ENCODE peak calls at places on chromosome 15, in seven cellular contexts. One of them, this sample, is unnamed.

GRCh38 chr15:25847066-25847465 is 16.1 kb downstream of the ATP10A start:
- DNase-seq in astrocyte: no peak
- DNase-seq in psoas muscle: no peak
- DNase-seq in CD8-positive, alpha-beta T cell: peak; percentile 46
- DNase-seq in body of pancreas: no peak
- DNase-seq in IMR-90: no peak
- DNase-seq in Caco-2: no peak
- DNase-seq in this sample: no peak

GRCh38 chr15:84949043-84949442 is 32.6 kb upstream of the PDE8A start:
- DNase-seq in astrocyte: peak; percentile 58
- DNase-seq in IMR-90: peak; percentile 71
- DNase-seq in CD8-positive, alpha-beta T cell: no peak
- DNase-seq in body of pancreas: no peak
- DNase-seq in psoas muscle: no peak
- DNase-seq in Caco-2: no peak
- DNase-seq in this sample: no peak

GRCh38 chr15:73002509-73002908 is 49.8 kb upstream of the NEO1 start:
- DNase-seq in astrocyte: peak; percentile 74
- DNase-seq in IMR-90: peak; percentile 97
- DNase-seq in psoas muscle: no peak
- DNase-seq in Caco-2: no peak
- DNase-seq in CD8-positive, alpha-beta T cell: no peak
- DNase-seq in body of pancreas: no peak
- DNase-seq in this sample: no peak

GRCh38 chr15:91482799-91483198 is 370.7 kb upstream of the SLCO3A1 start:
- DNase-seq in psoas muscle: no peak
- DNase-seq in CD8-positive, alpha-beta T cell: no peak
- DNase-seq in IMR-90: no peak
- DNase-seq in body of pancreas: no peak
- DNase-seq in astrocyte: no peak
- DNase-seq in Caco-2: no peak
- DNase-seq in this sample: no peak

GRCh38 chr15:55118341-55118740 is 78.4 kb downstream of the RSL24D1 start:
- DNase-seq in psoas muscle: no peak
- DNase-seq in astrocyte: no peak
- DNase-seq in IMR-90: no peak
- DNase-seq in body of pancreas: no peak
- DNase-seq in CD8-positive, alpha-beta T cell: no peak
- DNase-seq in Caco-2: no peak
- DNase-seq in this sample: no peak

GRCh38 chr15:81315452-81316203 is 8.3 kb downstream of the STARD5 start:
- DNase-seq in psoas muscle: no peak
- DNase-seq in body of pancreas: no peak
- DNase-seq in CD8-positive, alpha-beta T cell: peak; percentile 48
- DNase-seq in Caco-2: no peak
- DNase-seq in IMR-90: no peak
- DNase-seq in astrocyte: no peak
- DNase-seq in this sample: no peak

GRCh38 chr15:69035205-69035917 is 20.9 kb downstream of the NOX5 start:
- DNase-seq in IMR-90: no peak
- DNase-seq in CD8-positive, alpha-beta T cell: no peak
- DNase-seq in body of pancreas: peak; percentile 26
- DNase-seq in astrocyte: no peak
- DNase-seq in Caco-2: no peak
- DNase-seq in psoas muscle: no peak
- DNase-seq in this sample: no peak

GRCh38 chr15:43251185-43251862 is 15.4 kb downstream of the TGM5 start:
- DNase-seq in body of pancreas: no peak
- DNase-seq in IMR-90: no peak
- DNase-seq in CD8-positive, alpha-beta T cell: no peak
- DNase-seq in astrocyte: no peak
- DNase-seq in psoas muscle: no peak
- DNase-seq in Caco-2: no peak
- DNase-seq in this sample: no peak

GRCh38 chr15:48532938-48533337 is 112.6 kb downstream of the FBN1 start:
- DNase-seq in IMR-90: no peak
- DNase-seq in body of pancreas: no peak
- DNase-seq in Caco-2: no peak
- DNase-seq in astrocyte: no peak
- DNase-seq in psoas muscle: no peak
- DNase-seq in CD8-positive, alpha-beta T cell: no peak
- DNase-seq in this sample: no peak

GRCh38 chr15:80609512-80609946 is 85.6 kb upstream of the ABHD17C start:
- DNase-seq in Caco-2: no peak
- DNase-seq in body of pancreas: no peak
- DNase-seq in astrocyte: peak; percentile 46
- DNase-seq in psoas muscle: no peak
- DNase-seq in CD8-positive, alpha-beta T cell: no peak
- DNase-seq in IMR-90: no peak
- DNase-seq in this sample: no peak

GRCh38 chr15:91865486-91865885 is 12.0 kb downstream of the SLCO3A1 start:
- DNase-seq in astrocyte: no peak
- DNase-seq in CD8-positive, alpha-beta T cell: no peak
- DNase-seq in psoas muscle: no peak
- DNase-seq in IMR-90: no peak
- DNase-seq in body of pancreas: no peak
- DNase-seq in Caco-2: no peak
- DNase-seq in this sample: no peak

GRCh38 chr15:101027273-101027901 is 108.2 kb downstream of the LRRK1 start:
- DNase-seq in IMR-90: no peak
- DNase-seq in body of pancreas: no peak
- DNase-seq in Caco-2: no peak
- DNase-seq in astrocyte: no peak
- DNase-seq in CD8-positive, alpha-beta T cell: no peak
- DNase-seq in psoas muscle: no peak
- DNase-seq in this sample: no peak

GRCh38 chr15:43792761-43793493 is 807 bp downstream of the SERF2 start:
- DNase-seq in psoas muscle: peak; percentile 54
- DNase-seq in IMR-90: peak; percentile 34
- DNase-seq in body of pancreas: peak; percentile 30
- DNase-seq in astrocyte: no peak
- DNase-seq in CD8-positive, alpha-beta T cell: peak; percentile 16
- DNase-seq in Caco-2: peak; percentile 19
- DNase-seq in this sample: peak; percentile 67

GRCh38 chr15:70030851-70031645 is 66.7 kb downstream of the TLE3 start:
- DNase-seq in body of pancreas: no peak
- DNase-seq in IMR-90: no peak
- DNase-seq in astrocyte: no peak
- DNase-seq in CD8-positive, alpha-beta T cell: no peak
- DNase-seq in psoas muscle: no peak
- DNase-seq in Caco-2: no peak
- DNase-seq in this sample: no peak

GRCh38 chr15:75712668-75713337 is at the start of gene CSPG4:
- DNase-seq in body of pancreas: peak; percentile 39
- DNase-seq in Caco-2: peak; percentile 51
- DNase-seq in CD8-positive, alpha-beta T cell: no peak
- DNase-seq in psoas muscle: peak; percentile 77
- DNase-seq in IMR-90: peak; percentile 73
- DNase-seq in astrocyte: peak; percentile 68
- DNase-seq in this sample: peak; percentile 28

GRCh38 chr15:99401971-99402732 is 150.9 kb downstream of the LRRC28 start:
- DNase-seq in body of pancreas: no peak
- DNase-seq in Caco-2: no peak
- DNase-seq in astrocyte: no peak
- DNase-seq in CD8-positive, alpha-beta T cell: no peak
- DNase-seq in psoas muscle: no peak
- DNase-seq in IMR-90: no peak
- DNase-seq in this sample: no peak

GRCh38 chr15:77825143-77825542 is 192.4 kb upstream of the LINGO1 start:
- DNase-seq in Caco-2: no peak
- DNase-seq in CD8-positive, alpha-beta T cell: no peak
- DNase-seq in astrocyte: no peak
- DNase-seq in body of pancreas: no peak
- DNase-seq in psoas muscle: no peak
- DNase-seq in IMR-90: no peak
- DNase-seq in this sample: no peak

GRCh38 chr15:34708422-34708821 is 46.4 kb downstream of the GJD2 start:
- DNase-seq in CD8-positive, alpha-beta T cell: no peak
- DNase-seq in IMR-90: peak; percentile 66
- DNase-seq in astrocyte: peak; percentile 42
- DNase-seq in Caco-2: peak; percentile 10
- DNase-seq in psoas muscle: no peak
- DNase-seq in body of pancreas: peak; percentile 22
- DNase-seq in this sample: no peak

GRCh38 chr15:75729304-75730069 is 16.8 kb upstream of the CSPG4 start:
- DNase-seq in CD8-positive, alpha-beta T cell: no peak
- DNase-seq in Caco-2: no peak
- DNase-seq in IMR-90: no peak
- DNase-seq in astrocyte: no peak
- DNase-seq in body of pancreas: no peak
- DNase-seq in psoas muscle: no peak
- DNase-seq in this sample: peak; percentile 6

GRCh38 chr15:100627789-100628395 is 25.5 kb downstream of the ASB7 start:
- DNase-seq in IMR-90: peak; percentile 82
- DNase-seq in Caco-2: peak; percentile 67
- DNase-seq in body of pancreas: peak; percentile 77
- DNase-seq in psoas muscle: peak; percentile 20
- DNase-seq in astrocyte: peak; percentile 60
- DNase-seq in CD8-positive, alpha-beta T cell: peak; percentile 65
- DNase-seq in this sample: peak; percentile 61

GRCh38 chr15:88912500-88912921 is 668 bp downstream of the MFGE8 start:
- DNase-seq in astrocyte: no peak
- DNase-seq in IMR-90: no peak
- DNase-seq in CD8-positive, alpha-beta T cell: no peak
- DNase-seq in Caco-2: no peak
- DNase-seq in psoas muscle: peak; percentile 56
- DNase-seq in body of pancreas: no peak
- DNase-seq in this sample: no peak

GRCh38 chr15:27820232-27820631 is 278.9 kb downstream of the OCA2 start:
- DNase-seq in astrocyte: peak; percentile 65
- DNase-seq in body of pancreas: no peak
- DNase-seq in CD8-positive, alpha-beta T cell: no peak
- DNase-seq in Caco-2: no peak
- DNase-seq in IMR-90: peak; percentile 31
- DNase-seq in psoas muscle: no peak
- DNase-seq in this sample: no peak

GRCh38 chr15:52558196-52558595 is 10.6 kb downstream of the ARPP19 start:
- DNase-seq in body of pancreas: no peak
- DNase-seq in psoas muscle: no peak
- DNase-seq in Caco-2: no peak
- DNase-seq in astrocyte: peak; percentile 80
- DNase-seq in CD8-positive, alpha-beta T cell: peak; percentile 17
- DNase-seq in IMR-90: peak; percentile 78
- DNase-seq in this sample: peak; percentile 53

GRCh38 chr15:50945725-50946124 is 37.2 kb downstream of the AP4E1 start:
- DNase-seq in body of pancreas: no peak
- DNase-seq in astrocyte: no peak
- DNase-seq in Caco-2: no peak
- DNase-seq in psoas muscle: no peak
- DNase-seq in CD8-positive, alpha-beta T cell: no peak
- DNase-seq in IMR-90: peak; percentile 28
- DNase-seq in this sample: no peak

GRCh38 chr15:98706387-98706786 is 58.0 kb downstream of the IGF1R start:
- DNase-seq in IMR-90: no peak
- DNase-seq in body of pancreas: no peak
- DNase-seq in psoas muscle: no peak
- DNase-seq in astrocyte: no peak
- DNase-seq in Caco-2: no peak
- DNase-seq in CD8-positive, alpha-beta T cell: no peak
- DNase-seq in this sample: no peak

GRCh38 chr15:68807249-68807648 is 13.4 kb downstream of the ANP32A start:
- DNase-seq in astrocyte: no peak
- DNase-seq in IMR-90: no peak
- DNase-seq in psoas muscle: no peak
- DNase-seq in CD8-positive, alpha-beta T cell: no peak
- DNase-seq in body of pancreas: no peak
- DNase-seq in Caco-2: no peak
- DNase-seq in this sample: no peak

GRCh38 chr15:44584162-44584749 is 47.3 kb downstream of the EIF3J start:
- DNase-seq in astrocyte: no peak
- DNase-seq in body of pancreas: peak; percentile 65
- DNase-seq in CD8-positive, alpha-beta T cell: peak; percentile 52
- DNase-seq in IMR-90: no peak
- DNase-seq in psoas muscle: no peak
- DNase-seq in Caco-2: peak; percentile 48
- DNase-seq in this sample: peak; percentile 55

GRCh38 chr15:41621200-41622193 is 38.7 kb upstream of the MGA start:
- DNase-seq in body of pancreas: peak; percentile 85
- DNase-seq in CD8-positive, alpha-beta T cell: peak; percentile 70
- DNase-seq in astrocyte: peak; percentile 80
- DNase-seq in psoas muscle: peak; percentile 83
- DNase-seq in Caco-2: peak; percentile 94
- DNase-seq in IMR-90: peak; percentile 77
- DNase-seq in this sample: peak; percentile 90

GRCh38 chr15:36407647-36408046 is 171.8 kb upstream of the CDIN1 start:
- DNase-seq in psoas muscle: no peak
- DNase-seq in IMR-90: peak; percentile 63
- DNase-seq in Caco-2: no peak
- DNase-seq in astrocyte: peak; percentile 74
- DNase-seq in body of pancreas: no peak
- DNase-seq in CD8-positive, alpha-beta T cell: no peak
- DNase-seq in this sample: no peak

GRCh38 chr15:57762302-57762701 is 55.8 kb downstream of the POLR2M start:
- DNase-seq in astrocyte: no peak
- DNase-seq in CD8-positive, alpha-beta T cell: no peak
- DNase-seq in body of pancreas: no peak
- DNase-seq in Caco-2: peak; percentile 6
- DNase-seq in psoas muscle: no peak
- DNase-seq in IMR-90: no peak
- DNase-seq in this sample: no peak
- TF ChIP-seq CTCF in astrocyte: no peak
- TF ChIP-seq CTCF in CD8-positive, alpha-beta T cell: no peak
- TF ChIP-seq CTCF in body of pancreas: no peak
- TF ChIP-seq CTCF in Caco-2: no peak
- TF ChIP-seq CTCF in psoas muscle: no peak
- TF ChIP-seq CTCF in IMR-90: no peak
- TF ChIP-seq CTCF in this sample: no peak

GRCh38 chr15:63059573-63060216 is 17.1 kb downstream of the TPM1 start:
- DNase-seq in body of pancreas: no peak
- DNase-seq in astrocyte: no peak
- DNase-seq in psoas muscle: no peak
- DNase-seq in IMR-90: no peak
- DNase-seq in CD8-positive, alpha-beta T cell: no peak
- DNase-seq in Caco-2: no peak
- DNase-seq in this sample: no peak
- H3K27me3 ChIP-seq in body of pancreas: no peaks in the 10 kb centered on the region
- H3K27me3 ChIP-seq in astrocyte: no peaks in the 10 kb centered on the region
- H3K27me3 ChIP-seq in psoas muscle: no peaks in the 10 kb centered on the region
- H3K27me3 ChIP-seq in IMR-90: no peaks in the 10 kb centered on the region
- H3K27me3 ChIP-seq in CD8-positive, alpha-beta T cell: no peaks in the 10 kb centered on the region
- H3K27me3 ChIP-seq in Caco-2: no peaks in the 10 kb centered on the region
- H3K27me3 ChIP-seq in this sample: no peaks in the 10 kb centered on the region

GRCh38 chr15:94387442-94387841 is 156.1 kb downstream of the MCTP2 start:
- DNase-seq in body of pancreas: no peak
- DNase-seq in Caco-2: no peak
- DNase-seq in IMR-90: no peak
- DNase-seq in CD8-positive, alpha-beta T cell: no peak
- DNase-seq in psoas muscle: no peak
- DNase-seq in astrocyte: no peak
- DNase-seq in this sample: no peak
- TF ChIP-seq CTCF in body of pancreas: no peak
- TF ChIP-seq CTCF in Caco-2: no peak
- TF ChIP-seq CTCF in IMR-90: no peak
- TF ChIP-seq CTCF in CD8-positive, alpha-beta T cell: no peak
- TF ChIP-seq CTCF in psoas muscle: no peak
- TF ChIP-seq CTCF in astrocyte: no peak
- TF ChIP-seq CTCF in this sample: no peak

DNA sequence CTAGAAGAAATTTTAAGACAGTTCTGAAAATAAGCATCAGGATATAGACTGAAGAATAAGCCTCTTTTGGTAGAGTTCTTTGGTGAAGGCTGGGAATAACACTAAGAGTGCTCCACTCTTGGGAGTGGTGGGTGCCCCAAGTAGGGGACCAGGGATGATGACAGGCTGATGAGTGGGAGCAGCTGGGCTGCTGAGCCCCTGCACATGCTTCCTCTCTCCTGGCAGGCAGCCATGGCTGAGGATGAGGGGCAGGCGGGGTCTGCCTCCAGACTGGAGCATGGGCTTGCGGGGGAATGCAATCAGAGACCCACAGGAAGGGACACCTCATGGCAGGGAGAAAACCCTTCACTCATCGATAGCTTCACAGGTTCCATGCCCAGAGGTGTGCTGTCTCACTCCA is 72.6 kb upstream of the RORA start:
- DNase-seq in Caco-2: no peak
- DNase-seq in IMR-90: no peak
- DNase-seq in body of pancreas: no peak
- DNase-seq in psoas muscle: no peak
- DNase-seq in CD8-positive, alpha-beta T cell: no peak
- DNase-seq in astrocyte: no peak
- DNase-seq in this sample: no peak
- H3K27me3 ChIP-seq in Caco-2: no peaks in the 10 kb centered on the region
- H3K27me3 ChIP-seq in IMR-90: no peaks in the 10 kb centered on the region
- H3K27me3 ChIP-seq in body of pancreas: no peaks in the 10 kb centered on the region
- H3K27me3 ChIP-seq in psoas muscle: no peaks in the 10 kb centered on the region
- H3K27me3 ChIP-seq in CD8-positive, alpha-beta T cell: no peaks in the 10 kb centered on the region
- H3K27me3 ChIP-seq in astrocyte: no peaks in the 10 kb centered on the region
- H3K27me3 ChIP-seq in this sample: no peaks in the 10 kb centered on the region

This sample was measured in adrenal gland.